ENCODE peak calls at places on chromosomes 7 and 10, in eight cellular contexts. One of them, this sample, is unnamed.

GRCh38 chr7:158750702-158751101 is 46.1 kb upstream of the NCAPG2 start:
- DNase-seq in cardiac muscle cell: no peak
- DNase-seq in activated T-helper 1 cell treated with Interleukin-2 at 50 U/mL for 16 hours: no peak
- DNase-seq in HCEC 1CT: no peak
- DNase-seq in activated CD4-positive, alpha-beta memory T cell treated with anti-CD3 and anti-CD28 coated beads, Interleukin-2, amount 10 ng/mL, durations not matched to agents 7 days and 5 days: no peak
- DNase-seq in Panc1: no peak
- DNase-seq in smooth muscle cell of the brain vasculature: no peak
- DNase-seq in activated CD4-positive, alpha-beta T cell treated with anti-CD3 and anti-CD28 coated beads, Interleukin-2, amount 50 U/mL, for 1 hour: no peak
- DNase-seq in this sample: no peak

GRCh38 chr7:89334785-89335184 is 539.2 kb upstream of the TEX47 start:
- DNase-seq in cardiac muscle cell: no peak
- DNase-seq in activated T-helper 1 cell treated with Interleukin-2 at 50 U/mL for 16 hours: no peak
- DNase-seq in HCEC 1CT: no peak
- DNase-seq in activated CD4-positive, alpha-beta memory T cell treated with anti-CD3 and anti-CD28 coated beads, Interleukin-2, amount 10 ng/mL, durations not matched to agents 7 days and 5 days: no peak
- DNase-seq in Panc1: no peak
- DNase-seq in smooth muscle cell of the brain vasculature: no peak
- DNase-seq in activated CD4-positive, alpha-beta T cell treated with anti-CD3 and anti-CD28 coated beads, Interleukin-2, amount 50 U/mL, for 1 hour: no peak
- DNase-seq in this sample: no peak

GRCh38 chr7:127477285-127478039 is 85.0 kb upstream of the ZNF800 start:
- DNase-seq in cardiac muscle cell: no peak
- DNase-seq in activated T-helper 1 cell treated with Interleukin-2 at 50 U/mL for 16 hours: no peak
- DNase-seq in HCEC 1CT: no peak
- DNase-seq in activated CD4-positive, alpha-beta memory T cell treated with anti-CD3 and anti-CD28 coated beads, Interleukin-2, amount 10 ng/mL, durations not matched to agents 7 days and 5 days: no peak
- DNase-seq in Panc1: no peak
- DNase-seq in smooth muscle cell of the brain vasculature: no peak
- DNase-seq in activated CD4-positive, alpha-beta T cell treated with anti-CD3 and anti-CD28 coated beads, Interleukin-2, amount 50 U/mL, for 1 hour: no peak
- DNase-seq in this sample: no peak

GRCh38 chr10:112969542-112969941 is 19.5 kb downstream of the TCF7L2 start:
- DNase-seq in cardiac muscle cell: no peak
- DNase-seq in activated T-helper 1 cell treated with Interleukin-2 at 50 U/mL for 16 hours: no peak
- DNase-seq in HCEC 1CT: no peak
- DNase-seq in activated CD4-positive, alpha-beta memory T cell treated with anti-CD3 and anti-CD28 coated beads, Interleukin-2, amount 10 ng/mL, durations not matched to agents 7 days and 5 days: no peak
- DNase-seq in Panc1: no peak
- DNase-seq in smooth muscle cell of the brain vasculature: no peak
- DNase-seq in activated CD4-positive, alpha-beta T cell treated with anti-CD3 and anti-CD28 coated beads, Interleukin-2, amount 50 U/mL, for 1 hour: no peak
- DNase-seq in this sample: no peak

GRCh38 chr10:101233443-101233842 is 4.2 kb upstream of the LBX1 start:
- DNase-seq in cardiac muscle cell: no peak
- DNase-seq in activated T-helper 1 cell treated with Interleukin-2 at 50 U/mL for 16 hours: no peak
- DNase-seq in HCEC 1CT: no peak
- DNase-seq in activated CD4-positive, alpha-beta memory T cell treated with anti-CD3 and anti-CD28 coated beads, Interleukin-2, amount 10 ng/mL, durations not matched to agents 7 days and 5 days: no peak
- DNase-seq in Panc1: no peak
- DNase-seq in smooth muscle cell of the brain vasculature: no peak
- DNase-seq in activated CD4-positive, alpha-beta T cell treated with anti-CD3 and anti-CD28 coated beads, Interleukin-2, amount 50 U/mL, for 1 hour: no peak
- DNase-seq in this sample: no peak

GRCh38 chr10:99369126-99369525 is 40.0 kb downstream of the CNNM1 start:
- DNase-seq in cardiac muscle cell: no peak
- DNase-seq in activated T-helper 1 cell treated with Interleukin-2 at 50 U/mL for 16 hours: no peak
- DNase-seq in HCEC 1CT: peak
- DNase-seq in activated CD4-positive, alpha-beta memory T cell treated with anti-CD3 and anti-CD28 coated beads, Interleukin-2, amount 10 ng/mL, durations not matched to agents 7 days and 5 days: no peak
- DNase-seq in Panc1: no peak
- DNase-seq in smooth muscle cell of the brain vasculature: no peak
- DNase-seq in activated CD4-positive, alpha-beta T cell treated with anti-CD3 and anti-CD28 coated beads, Interleukin-2, amount 50 U/mL, for 1 hour: no peak
- DNase-seq in this sample: no peak

GRCh38 chr7:102395620-102395957 is 574 bp upstream of the PRKRIP1 start:
- DNase-seq in cardiac muscle cell: peak
- DNase-seq in activated T-helper 1 cell treated with Interleukin-2 at 50 U/mL for 16 hours: no peak
- DNase-seq in HCEC 1CT: peak
- DNase-seq in activated CD4-positive, alpha-beta memory T cell treated with anti-CD3 and anti-CD28 coated beads, Interleukin-2, amount 10 ng/mL, durations not matched to agents 7 days and 5 days: no peak
- DNase-seq in Panc1: no peak
- DNase-seq in smooth muscle cell of the brain vasculature: no peak
- DNase-seq in activated CD4-positive, alpha-beta T cell treated with anti-CD3 and anti-CD28 coated beads, Interleukin-2, amount 50 U/mL, for 1 hour: no peak
- DNase-seq in this sample: no peak

GRCh38 chr10:104255244-104255981 is 721 bp downstream of the GSTO1 start:
- DNase-seq in cardiac muscle cell: no peak
- DNase-seq in activated T-helper 1 cell treated with Interleukin-2 at 50 U/mL for 16 hours: no peak
- DNase-seq in HCEC 1CT: peak
- DNase-seq in activated CD4-positive, alpha-beta memory T cell treated with anti-CD3 and anti-CD28 coated beads, Interleukin-2, amount 10 ng/mL, durations not matched to agents 7 days and 5 days: no peak
- DNase-seq in Panc1: no peak
- DNase-seq in smooth muscle cell of the brain vasculature: no peak
- DNase-seq in activated CD4-positive, alpha-beta T cell treated with anti-CD3 and anti-CD28 coated beads, Interleukin-2, amount 50 U/mL, for 1 hour: no peak
- DNase-seq in this sample: peak

GRCh38 chr10:3949741-3950140 is 164.7 kb upstream of the KLF6 start:
- DNase-seq in cardiac muscle cell: peak
- DNase-seq in activated T-helper 1 cell treated with Interleukin-2 at 50 U/mL for 16 hours: no peak
- DNase-seq in HCEC 1CT: no peak
- DNase-seq in activated CD4-positive, alpha-beta memory T cell treated with anti-CD3 and anti-CD28 coated beads, Interleukin-2, amount 10 ng/mL, durations not matched to agents 7 days and 5 days: no peak
- DNase-seq in Panc1: no peak
- DNase-seq in smooth muscle cell of the brain vasculature: no peak
- DNase-seq in activated CD4-positive, alpha-beta T cell treated with anti-CD3 and anti-CD28 coated beads, Interleukin-2, amount 50 U/mL, for 1 hour: no peak
- DNase-seq in this sample: no peak

GRCh38 chr10:44853148-44853734 is 57.9 kb upstream of the TMEM72 start:
- DNase-seq in cardiac muscle cell: no peak
- DNase-seq in activated T-helper 1 cell treated with Interleukin-2 at 50 U/mL for 16 hours: no peak
- DNase-seq in HCEC 1CT: peak
- DNase-seq in activated CD4-positive, alpha-beta memory T cell treated with anti-CD3 and anti-CD28 coated beads, Interleukin-2, amount 10 ng/mL, durations not matched to agents 7 days and 5 days: no peak
- DNase-seq in Panc1: no peak
- DNase-seq in smooth muscle cell of the brain vasculature: no peak
- DNase-seq in activated CD4-positive, alpha-beta T cell treated with anti-CD3 and anti-CD28 coated beads, Interleukin-2, amount 50 U/mL, for 1 hour: no peak
- DNase-seq in this sample: no peak

GRCh38 chr7:33873981-33874750 is 31.2 kb upstream of the BMPER start:
- DNase-seq in cardiac muscle cell: no peak
- DNase-seq in activated T-helper 1 cell treated with Interleukin-2 at 50 U/mL for 16 hours: no peak
- DNase-seq in HCEC 1CT: peak
- DNase-seq in activated CD4-positive, alpha-beta memory T cell treated with anti-CD3 and anti-CD28 coated beads, Interleukin-2, amount 10 ng/mL, durations not matched to agents 7 days and 5 days: no peak
- DNase-seq in Panc1: no peak
- DNase-seq in smooth muscle cell of the brain vasculature: no peak
- DNase-seq in activated CD4-positive, alpha-beta T cell treated with anti-CD3 and anti-CD28 coated beads, Interleukin-2, amount 50 U/mL, for 1 hour: no peak
- DNase-seq in this sample: no peak

GRCh38 chr7:918441-919113 is 35.9 kb downstream of the ADAP1 start:
- DNase-seq in cardiac muscle cell: no peak
- DNase-seq in activated T-helper 1 cell treated with Interleukin-2 at 50 U/mL for 16 hours: no peak
- DNase-seq in HCEC 1CT: no peak
- DNase-seq in activated CD4-positive, alpha-beta memory T cell treated with anti-CD3 and anti-CD28 coated beads, Interleukin-2, amount 10 ng/mL, durations not matched to agents 7 days and 5 days: no peak
- DNase-seq in Panc1: no peak
- DNase-seq in smooth muscle cell of the brain vasculature: no peak
- DNase-seq in activated CD4-positive, alpha-beta T cell treated with anti-CD3 and anti-CD28 coated beads, Interleukin-2, amount 50 U/mL, for 1 hour: no peak
- DNase-seq in this sample: no peak

This sample was measured in cerebellum.